ENCODE peak calls at places on chromosomes 12 and 14, in eight cellular contexts. One of them, this sample, is unnamed.

GRCh38 chr12:52186135-52186840 is 5.5 kb downstream of the KRT80 start:
- DNase-seq in IMR-90: peak
- DNase-seq in A549: no peak
- DNase-seq in naive thymus-derived CD4-positive, alpha-beta T cell: no peak
- DNase-seq in ovary: no peak
- DNase-seq in astrocyte: peak
- DNase-seq in testis: no peak
- DNase-seq in fibroblast of lung: peak
- DNase-seq in this sample: peak

GRCh38 chr12:56487448-56488040 is 417 bp downstream of the GLS2 start:
- DNase-seq in naive thymus-derived CD4-positive, alpha-beta T cell: no peak
- DNase-seq in fibroblast of lung: peak
- DNase-seq in IMR-90: no peak
- DNase-seq in ovary: peak
- DNase-seq in A549: no peak
- DNase-seq in astrocyte: no peak
- DNase-seq in testis: peak
- DNase-seq in this sample: no peak

GRCh38 chr14:86604546-86604945 is 1074.6 kb downstream of the FLRT2 start:
- DNase-seq in IMR-90: peak
- DNase-seq in ovary: no peak
- DNase-seq in testis: no peak
- DNase-seq in fibroblast of lung: peak
- DNase-seq in astrocyte: peak
- DNase-seq in naive thymus-derived CD4-positive, alpha-beta T cell: no peak
- DNase-seq in A549: no peak
- DNase-seq in this sample: no peak

GRCh38 chr12:88310069-88310468 is 168.0 kb downstream of the TMTC3 start:
- DNase-seq in naive thymus-derived CD4-positive, alpha-beta T cell: no peak
- DNase-seq in fibroblast of lung: peak
- DNase-seq in testis: no peak
- DNase-seq in astrocyte: peak
- DNase-seq in IMR-90: peak
- DNase-seq in ovary: no peak
- DNase-seq in A549: no peak
- DNase-seq in this sample: peak

GRCh38 chr14:57889245-57889644 is 23.4 kb upstream of the SLC35F4 start:
- DNase-seq in testis: peak
- DNase-seq in fibroblast of lung: peak
- DNase-seq in A549: no peak
- DNase-seq in ovary: peak
- DNase-seq in IMR-90: no peak
- DNase-seq in naive thymus-derived CD4-positive, alpha-beta T cell: no peak
- DNase-seq in astrocyte: peak
- DNase-seq in this sample: no peak

GRCh38 chr12:28955491-28955890 is 193.6 kb upstream of the FAR2 start:
- DNase-seq in IMR-90: peak
- DNase-seq in naive thymus-derived CD4-positive, alpha-beta T cell: no peak
- DNase-seq in A549: no peak
- DNase-seq in ovary: no peak
- DNase-seq in astrocyte: peak
- DNase-seq in testis: no peak
- DNase-seq in fibroblast of lung: peak
- DNase-seq in this sample: peak

GRCh38 chr14:41606249-41607118 is at the start of gene LRFN5:
- DNase-seq in naive thymus-derived CD4-positive, alpha-beta T cell: no peak
- DNase-seq in astrocyte: peak
- DNase-seq in IMR-90: peak
- DNase-seq in testis: peak
- DNase-seq in fibroblast of lung: peak
- DNase-seq in A549: no peak
- DNase-seq in ovary: peak
- DNase-seq in this sample: peak

GRCh38 chr14:65847065-65847847 is 434.7 kb downstream of the FUT8 start:
- DNase-seq in ovary: no peak
- DNase-seq in naive thymus-derived CD4-positive, alpha-beta T cell: peak
- DNase-seq in fibroblast of lung: no peak
- DNase-seq in IMR-90: no peak
- DNase-seq in testis: no peak
- DNase-seq in astrocyte: no peak
- DNase-seq in A549: no peak
- DNase-seq in this sample: no peak

GRCh38 chr12:53093777-53094393 is 3.6 kb upstream of the IGFBP6 start:
- DNase-seq in fibroblast of lung: no peak
- DNase-seq in astrocyte: no peak
- DNase-seq in ovary: peak
- DNase-seq in A549: no peak
- DNase-seq in testis: no peak
- DNase-seq in naive thymus-derived CD4-positive, alpha-beta T cell: no peak
- DNase-seq in IMR-90: peak
- DNase-seq in this sample: no peak

GRCh38 chr14:49769171-49769570 is 1.2 kb downstream of the KLHDC2 start:
- DNase-seq in A549: no peak
- DNase-seq in naive thymus-derived CD4-positive, alpha-beta T cell: no peak
- DNase-seq in fibroblast of lung: peak
- DNase-seq in testis: no peak
- DNase-seq in astrocyte: peak
- DNase-seq in ovary: no peak
- DNase-seq in IMR-90: peak
- DNase-seq in this sample: peak

GRCh38 chr12:65868133-65868705 is 43.9 kb downstream of the HMGA2 start:
- DNase-seq in A549: no peak
- DNase-seq in IMR-90: peak
- DNase-seq in fibroblast of lung: peak
- DNase-seq in astrocyte: peak
- DNase-seq in testis: no peak
- DNase-seq in naive thymus-derived CD4-positive, alpha-beta T cell: no peak
- DNase-seq in ovary: no peak
- DNase-seq in this sample: no peak

GRCh38 chr12:32051511-32052299 is 54.9 kb upstream of the BICD1 start:
- DNase-seq in fibroblast of lung: peak
- DNase-seq in testis: no peak
- DNase-seq in naive thymus-derived CD4-positive, alpha-beta T cell: no peak
- DNase-seq in astrocyte: peak
- DNase-seq in A549: peak
- DNase-seq in ovary: no peak
- DNase-seq in IMR-90: peak
- DNase-seq in this sample: peak

GRCh38 chr12:25781223-25781622 is 177.3 kb upstream of the RASSF8 start:
- DNase-seq in ovary: no peak
- DNase-seq in testis: no peak
- DNase-seq in naive thymus-derived CD4-positive, alpha-beta T cell: no peak
- DNase-seq in astrocyte: no peak
- DNase-seq in IMR-90: no peak
- DNase-seq in fibroblast of lung: no peak
- DNase-seq in A549: no peak
- DNase-seq in this sample: no peak

GRCh38 chr14:98947911-98948595 is 323.9 kb downstream of the BCL11B start:
- DNase-seq in ovary: no peak
- DNase-seq in naive thymus-derived CD4-positive, alpha-beta T cell: no peak
- DNase-seq in fibroblast of lung: no peak
- DNase-seq in A549: no peak
- DNase-seq in astrocyte: no peak
- DNase-seq in IMR-90: no peak
- DNase-seq in testis: no peak
- DNase-seq in this sample: no peak

GRCh38 chr14:59148334-59148900 is 40.0 kb upstream of the DAAM1 start:
- DNase-seq in naive thymus-derived CD4-positive, alpha-beta T cell: no peak
- DNase-seq in testis: no peak
- DNase-seq in A549: no peak
- DNase-seq in ovary: no peak
- DNase-seq in IMR-90: no peak
- DNase-seq in astrocyte: no peak
- DNase-seq in fibroblast of lung: no peak
- DNase-seq in this sample: no peak

GRCh38 chr12:18589316-18589715 is 148.5 kb downstream of the PLCZ1 start:
- DNase-seq in ovary: no peak
- DNase-seq in IMR-90: no peak
- DNase-seq in naive thymus-derived CD4-positive, alpha-beta T cell: no peak
- DNase-seq in A549: no peak
- DNase-seq in fibroblast of lung: no peak
- DNase-seq in astrocyte: no peak
- DNase-seq in testis: no peak
- DNase-seq in this sample: peak

GRCh38 chr14:69326611-69327010 is 66.7 kb downstream of the GALNT16 start:
- DNase-seq in IMR-90: no peak
- DNase-seq in A549: no peak
- DNase-seq in astrocyte: no peak
- DNase-seq in ovary: no peak
- DNase-seq in naive thymus-derived CD4-positive, alpha-beta T cell: no peak
- DNase-seq in testis: no peak
- DNase-seq in fibroblast of lung: no peak
- DNase-seq in this sample: no peak

GRCh38 chr14:101957406-101958234 is 6.8 kb upstream of the DYNC1H1 start:
- DNase-seq in A549: no peak
- DNase-seq in testis: no peak
- DNase-seq in astrocyte: no peak
- DNase-seq in IMR-90: no peak
- DNase-seq in fibroblast of lung: no peak
- DNase-seq in ovary: no peak
- DNase-seq in naive thymus-derived CD4-positive, alpha-beta T cell: no peak
- DNase-seq in this sample: no peak

GRCh38 chr12:47779943-47780504 is 7.0 kb downstream of the SLC48A1 start:
- DNase-seq in fibroblast of lung: no peak
- DNase-seq in naive thymus-derived CD4-positive, alpha-beta T cell: no peak
- DNase-seq in testis: no peak
- DNase-seq in ovary: no peak
- DNase-seq in IMR-90: no peak
- DNase-seq in A549: no peak
- DNase-seq in astrocyte: no peak
- DNase-seq in this sample: no peak
- H3K27ac ChIP-seq in fibroblast of lung: no peak
- H3K27ac ChIP-seq in naive thymus-derived CD4-positive, alpha-beta T cell: no peak
- H3K27ac ChIP-seq in testis: no peak
- H3K27ac ChIP-seq in ovary: peak
- H3K27ac ChIP-seq in IMR-90: no peak
- H3K27ac ChIP-seq in A549: no peak
- H3K27ac ChIP-seq in astrocyte: no peak
- H3K27ac ChIP-seq in this sample: no peak

GRCh38 chr12:93722757-93723567 is 45.8 kb downstream of the CRADD start:
- DNase-seq in astrocyte: peak
- DNase-seq in fibroblast of lung: peak
- DNase-seq in ovary: no peak
- DNase-seq in A549: no peak
- DNase-seq in naive thymus-derived CD4-positive, alpha-beta T cell: no peak
- DNase-seq in IMR-90: no peak
- DNase-seq in testis: no peak
- DNase-seq in this sample: no peak
- H3K27ac ChIP-seq in astrocyte: no peak
- H3K27ac ChIP-seq in fibroblast of lung: no peak
- H3K27ac ChIP-seq in ovary: no peak
- H3K27ac ChIP-seq in A549: no peak
- H3K27ac ChIP-seq in naive thymus-derived CD4-positive, alpha-beta T cell: no peak
- H3K27ac ChIP-seq in IMR-90: no peak
- H3K27ac ChIP-seq in testis: no peak
- H3K27ac ChIP-seq in this sample: no peak

DNA sequence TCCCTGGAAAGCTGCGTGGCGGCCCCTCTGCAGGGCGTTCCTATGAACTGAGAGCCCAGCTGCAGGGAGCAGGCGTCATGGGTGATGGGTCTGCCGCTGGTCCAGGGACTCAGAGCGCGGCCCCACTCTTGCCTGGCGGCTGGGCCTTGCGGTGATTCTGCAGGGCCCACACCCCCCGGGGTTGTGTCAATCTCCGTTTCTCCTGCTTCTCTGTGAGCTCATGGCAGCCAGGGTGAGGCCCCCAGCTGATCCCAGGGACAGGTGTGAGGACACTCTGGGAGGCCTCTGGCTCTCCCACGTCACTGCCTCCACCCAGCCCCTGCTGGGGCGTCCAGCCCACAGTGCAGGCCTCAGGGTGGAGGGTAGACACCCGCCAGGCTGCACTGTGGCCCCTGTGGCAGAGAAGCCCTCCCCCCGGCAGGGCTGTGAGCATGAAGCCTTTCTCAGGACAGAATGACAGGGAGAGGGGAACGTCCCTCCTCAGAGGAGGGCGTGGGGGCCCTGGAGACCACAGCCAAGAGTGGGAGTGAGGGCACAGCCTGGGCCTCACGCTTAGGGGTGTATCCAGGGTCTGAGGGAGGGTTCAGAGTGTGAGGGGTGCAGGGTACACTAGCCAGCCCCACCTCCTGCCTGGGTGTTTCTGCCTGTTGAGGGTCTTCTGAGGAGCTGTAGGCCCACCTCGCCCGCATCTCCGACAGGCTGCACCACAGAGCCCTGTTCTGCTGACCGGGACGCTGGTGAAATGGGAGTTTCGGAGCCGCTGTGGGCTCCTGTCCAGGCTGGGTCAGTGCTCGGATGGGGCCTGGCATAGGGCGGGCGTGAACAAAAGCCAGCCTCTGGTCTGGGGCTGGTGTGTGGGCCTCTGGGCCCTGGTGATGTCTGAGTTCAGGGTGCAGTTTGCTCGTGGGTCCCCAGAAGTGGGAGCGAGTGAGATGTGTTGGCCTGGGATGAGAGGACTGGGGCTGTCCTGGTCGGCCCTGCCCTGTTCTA is 26.7 kb upstream of the CRIP2 start:
- DNase-seq in naive thymus-derived CD4-positive, alpha-beta T cell: no peak
- DNase-seq in astrocyte: no peak
- DNase-seq in A549: no peak
- DNase-seq in testis: no peak
- DNase-seq in IMR-90: no peak
- DNase-seq in fibroblast of lung: no peak
- DNase-seq in ovary: no peak
- DNase-seq in this sample: no peak
- H3K27ac ChIP-seq in naive thymus-derived CD4-positive, alpha-beta T cell: no peak
- H3K27ac ChIP-seq in astrocyte: peak
- H3K27ac ChIP-seq in A549: no peak
- H3K27ac ChIP-seq in testis: no peak
- H3K27ac ChIP-seq in IMR-90: no peak
- H3K27ac ChIP-seq in fibroblast of lung: peak
- H3K27ac ChIP-seq in ovary: no peak
- H3K27ac ChIP-seq in this sample: peak

DNA sequence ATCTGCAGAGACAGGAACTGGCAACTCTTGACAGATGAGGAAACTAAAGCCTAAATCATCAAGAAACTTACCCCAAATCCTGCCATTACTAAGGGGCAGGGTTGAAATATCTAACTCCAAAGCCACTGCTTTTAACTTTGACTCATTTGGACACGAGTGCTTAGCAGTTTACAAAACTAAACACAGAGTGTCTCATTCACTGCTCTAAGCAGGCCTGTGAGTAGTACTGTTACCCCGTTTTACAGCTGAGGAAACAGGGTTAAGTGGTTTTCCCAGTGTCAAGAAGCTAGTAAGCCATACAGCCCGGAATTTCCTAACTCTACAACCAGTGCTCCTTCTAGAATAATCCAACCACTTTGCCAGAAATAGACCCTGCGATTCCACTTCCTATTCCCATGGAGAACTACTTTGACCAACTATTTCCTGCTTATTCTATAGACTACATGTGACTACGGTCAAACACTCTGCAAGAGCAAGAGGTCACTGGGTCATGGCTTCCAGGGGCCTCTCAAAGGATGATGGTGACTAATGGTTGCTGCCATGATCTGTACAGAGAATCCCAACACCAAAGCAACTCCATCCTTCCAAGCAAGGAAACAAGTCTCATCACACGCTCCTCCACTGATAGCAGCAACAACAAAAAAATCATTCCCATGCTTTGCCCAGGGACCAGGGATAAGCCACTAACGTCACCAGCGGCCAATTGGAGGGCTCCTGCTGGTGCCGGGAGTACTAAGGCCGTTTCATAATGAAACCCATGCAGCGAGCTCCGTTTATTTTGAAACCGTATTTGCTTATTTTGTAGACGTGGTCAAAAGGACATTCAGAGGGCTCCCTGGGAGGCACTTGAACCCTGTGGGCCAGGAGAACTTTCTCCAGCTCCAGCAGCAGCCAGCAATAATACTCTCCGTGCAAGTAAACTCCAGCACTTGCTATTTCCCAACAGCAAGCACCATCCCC is 56.3 kb downstream of the NUAK1 start:
- DNase-seq in A549: no peak
- DNase-seq in testis: no peak
- DNase-seq in astrocyte: peak
- DNase-seq in fibroblast of lung: peak
- DNase-seq in IMR-90: peak
- DNase-seq in naive thymus-derived CD4-positive, alpha-beta T cell: no peak
- DNase-seq in ovary: no peak
- DNase-seq in this sample: no peak
- H3K27ac ChIP-seq in A549: peak
- H3K27ac ChIP-seq in testis: no peak
- H3K27ac ChIP-seq in astrocyte: peak
- H3K27ac ChIP-seq in fibroblast of lung: peak
- H3K27ac ChIP-seq in IMR-90: peak
- H3K27ac ChIP-seq in naive thymus-derived CD4-positive, alpha-beta T cell: no peak
- H3K27ac ChIP-seq in ovary: no peak
- H3K27ac ChIP-seq in this sample: no peak